ENCODE peak calls at places on chromosomes 4 and X, in six cellular contexts. M is GM13977; A is brain microvascular endothelial cell; P is CD8-positive, alpha-beta T cell; K is psoas muscle; X is CD4-positive, alpha-beta T cell. J is an unnamed sample.

GRCh38 chr4:2354127-2354526 is 64.3 kb downstream of the ZFYVE28 start:
- DNase-seq in A (no peak), P (peak), X (peak), K (no peak), M (peak), J (peak)

GRCh38 chr4:154622598-154622997 is 10.1 kb upstream of the FGG start:
- DNase-seq in K (no peak), A (peak), X (no peak), P (no peak), M (peak), J (no peak)

GRCh38 chrX:31353095-31353494 is 281.3 kb upstream of the FTHL17 start:
- DNase-seq in X (no peak), K (no peak), A (peak), P (no peak), M (no peak), J (no peak)

GRCh38 chrX:1411331-1411730 is 19.4 kb upstream of the SLC25A6 start:
- DNase-seq in P (no peak), K (no peak), X (no peak), A (no peak), M (no peak), J (no peak)

GRCh38 chr4:31702291-31702690 is 982.1 kb downstream of the PCDH7 start:
- DNase-seq in A (no peak), X (no peak), K (no peak), M (no peak), P (no peak), J (no peak)

GRCh38 chrX:65551489-65552339 is 17.1 kb upstream of the LAS1L start:
- DNase-seq in A (no peak), X (no peak), P (no peak), M (no peak), K (no peak), J (no peak)

GRCh38 chrX:116317409-116317808 is 119.0 kb upstream of the SLC6A14 start:
- DNase-seq in M (no peak), K (no peak), P (no peak), X (no peak), A (peak), J (no peak)

GRCh38 chrX:46447384-46447783 is 97.8 kb downstream of the ZNF674 start:
- DNase-seq in A (no peak), P (no peak), M (peak), K (no peak), X (no peak), J (no peak)

GRCh38 chr4:93203708-93204107 is 624.8 kb upstream of the ATOH1 start:
- DNase-seq in P (no peak), X (no peak), A (no peak), K (no peak), M (no peak), J (no peak)

GRCh38 chr4:93201471-93201870 is 627.1 kb upstream of the ATOH1 start:
- DNase-seq in K (no peak), A (no peak), M (no peak), X (no peak), P (no peak), J (no peak)

GRCh38 chr4:93199492-93199891 is 629.1 kb upstream of the ATOH1 start:
- DNase-seq in M (peak), P (no peak), A (peak), X (no peak), K (no peak), J (no peak)
- TF ChIP-seq CTCF in M (peak), P (no peak), A (peak), X (no peak), K (peak), J (peak)

GRCh38 chr4:147842573-147842972 is 110.7 kb downstream of the ARHGAP10 start:
- DNase-seq in K (peak), X (no peak), P (no peak), M (no peak), A (peak), J (no peak)
- TF ChIP-seq CTCF in K (no peak), X (no peak), P (no peak), M (no peak), A (no peak), J (no peak)

GRCh38 chr4:3724319-3725231 is 41.6 kb upstream of the ADRA2C start:
- DNase-seq in M (no peak), X (no peak), A (no peak), K (peak), P (no peak), J (no peak)

GRCh38 chr4:3721627-3722026 is 44.6 kb upstream of the ADRA2C start:
- DNase-seq in A (no peak), K (no peak), M (no peak), X (no peak), P (peak), J (no peak)

GRCh38 chr4:3721186-3721585 is 45.0 kb upstream of the ADRA2C start:
- DNase-seq in M (no peak), K (no peak), X (no peak), A (no peak), P (peak), J (no peak)

GRCh38 chr4:3723232-3723642 is 42.9 kb upstream of the ADRA2C start:
- DNase-seq in A (no peak), K (no peak), P (no peak), X (no peak), M (no peak), J (no peak)

DNA sequence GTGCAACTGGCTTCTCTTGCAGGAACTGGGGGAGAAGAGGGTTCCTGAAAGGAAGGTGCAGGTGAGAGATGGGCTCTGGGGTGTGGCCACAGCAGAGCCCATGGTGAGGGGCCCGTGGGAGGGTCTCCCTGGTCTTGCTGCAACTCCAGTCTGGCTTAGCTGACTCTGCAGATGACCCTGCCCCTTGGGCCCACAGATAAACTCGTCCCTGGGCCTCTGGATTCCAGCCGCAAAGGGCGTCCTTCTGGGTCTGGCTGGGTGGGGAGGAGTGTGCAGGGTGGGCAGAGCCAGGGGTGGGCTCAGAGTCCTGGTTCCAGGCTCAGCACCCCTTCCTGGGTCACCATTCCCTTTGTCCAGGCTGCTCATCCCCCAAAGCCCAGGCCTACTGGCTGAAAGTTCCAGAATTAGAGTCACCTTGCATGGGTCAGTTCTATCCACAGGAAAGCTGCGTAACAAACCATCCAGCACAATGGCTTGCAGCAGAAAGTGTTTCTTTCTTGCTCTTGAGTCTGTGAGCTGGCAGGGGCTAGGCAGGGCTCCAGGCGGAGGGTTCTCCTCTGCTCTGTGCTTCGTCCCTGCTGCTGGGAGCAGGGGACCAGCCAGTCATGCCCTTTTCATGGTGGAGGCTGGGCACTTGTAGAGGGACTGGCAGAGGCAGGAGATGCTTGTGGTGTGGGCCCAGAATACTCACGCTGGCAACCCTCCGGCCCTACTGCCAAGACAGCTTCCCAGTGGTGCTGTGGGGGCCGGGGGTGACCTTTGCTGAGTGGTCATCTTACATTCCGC is 43.5 kb upstream of the ADRA2C start:
- DNase-seq in A (no peak), P (peak), K (no peak), M (no peak), X (no peak), J (no peak)
- TF ChIP-seq CTCF in A (no peak), P (no peak), K (no peak), M (no peak), X (no peak), J (no peak)

DNA sequence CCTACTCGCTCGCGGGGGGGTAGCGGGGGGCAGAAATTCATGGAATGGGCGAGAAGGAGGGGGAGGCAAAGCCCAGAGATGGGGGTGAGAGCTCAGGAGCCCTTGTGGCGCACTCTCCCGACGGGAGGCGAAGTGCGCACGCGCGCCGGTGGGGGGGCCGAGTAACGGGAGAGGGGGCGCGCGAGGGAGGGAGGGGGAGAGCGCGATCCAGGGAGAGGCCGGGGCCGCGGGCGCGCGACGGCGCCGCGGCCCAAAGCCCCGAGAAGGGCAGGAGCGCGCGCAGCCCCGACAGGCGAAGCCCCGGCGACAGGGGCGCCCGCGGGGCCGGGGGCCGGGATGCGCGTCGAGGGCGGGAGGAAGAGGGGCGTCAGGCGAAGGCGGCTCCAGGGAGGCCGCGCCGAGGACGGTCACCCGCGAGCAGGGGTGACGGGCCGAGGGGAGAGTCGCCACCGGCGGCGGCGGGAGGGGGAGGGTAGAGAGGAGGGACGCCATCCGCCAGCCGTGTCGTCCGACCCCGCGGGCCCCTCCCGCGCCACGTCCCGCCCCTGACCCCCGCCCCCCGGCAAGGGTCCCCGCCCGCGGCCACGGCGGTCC is 417 bp downstream of the MECP2 start:
- DNase-seq in K (peak), A (peak), P (peak), M (peak), X (peak), J (peak)
- TF ChIP-seq CTCF in K (no peak), A (no peak), P (no peak), M (no peak), X (no peak), J (no peak)

GRCh38 chrX:29044802-29045201 is 457.6 kb downstream of the IL1RAPL1 start:
- DNase-seq in K (no peak), M (no peak), P (no peak), X (no peak), A (no peak), J (no peak)
- TF ChIP-seq CTCF in K (no peak), M (no peak), P (no peak), X (no peak), A (peak), J (peak)

DNA sequence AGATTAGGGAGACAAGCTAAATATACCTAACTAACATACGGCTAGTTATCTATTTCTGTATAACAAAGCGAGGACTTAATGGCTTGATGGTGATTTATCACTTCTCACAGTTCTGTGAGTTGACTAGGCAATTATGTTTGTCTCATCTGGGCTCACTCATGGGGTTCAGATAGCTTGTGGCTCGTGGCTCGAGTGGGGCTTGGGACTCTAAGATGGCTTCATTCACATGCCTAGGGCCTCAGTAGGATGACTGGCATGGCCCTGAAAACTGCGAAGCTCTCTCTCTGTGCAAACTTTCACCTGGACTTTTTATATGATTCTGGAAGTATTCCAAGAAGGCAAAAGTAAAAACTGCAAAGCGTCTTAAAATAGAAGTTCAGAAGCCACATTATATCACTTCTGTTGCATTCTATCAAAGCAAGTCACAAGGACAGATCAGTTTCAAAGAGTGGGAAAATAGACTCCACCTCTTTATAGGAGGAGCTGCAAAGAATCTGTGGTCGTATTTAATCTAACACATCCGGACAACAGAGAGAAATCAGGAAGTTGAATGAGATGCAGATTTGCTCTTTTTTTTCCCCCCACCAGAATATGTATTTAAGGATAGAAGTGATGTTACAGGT is 491.2 kb downstream of the INPP4B start:
- DNase-seq in X (no peak), M (no peak), K (no peak), A (no peak), P (no peak), J (no peak)
- TF ChIP-seq CTCF in X (no peak), M (no peak), K (no peak), A (no peak), P (no peak), J (no peak)

DNA sequence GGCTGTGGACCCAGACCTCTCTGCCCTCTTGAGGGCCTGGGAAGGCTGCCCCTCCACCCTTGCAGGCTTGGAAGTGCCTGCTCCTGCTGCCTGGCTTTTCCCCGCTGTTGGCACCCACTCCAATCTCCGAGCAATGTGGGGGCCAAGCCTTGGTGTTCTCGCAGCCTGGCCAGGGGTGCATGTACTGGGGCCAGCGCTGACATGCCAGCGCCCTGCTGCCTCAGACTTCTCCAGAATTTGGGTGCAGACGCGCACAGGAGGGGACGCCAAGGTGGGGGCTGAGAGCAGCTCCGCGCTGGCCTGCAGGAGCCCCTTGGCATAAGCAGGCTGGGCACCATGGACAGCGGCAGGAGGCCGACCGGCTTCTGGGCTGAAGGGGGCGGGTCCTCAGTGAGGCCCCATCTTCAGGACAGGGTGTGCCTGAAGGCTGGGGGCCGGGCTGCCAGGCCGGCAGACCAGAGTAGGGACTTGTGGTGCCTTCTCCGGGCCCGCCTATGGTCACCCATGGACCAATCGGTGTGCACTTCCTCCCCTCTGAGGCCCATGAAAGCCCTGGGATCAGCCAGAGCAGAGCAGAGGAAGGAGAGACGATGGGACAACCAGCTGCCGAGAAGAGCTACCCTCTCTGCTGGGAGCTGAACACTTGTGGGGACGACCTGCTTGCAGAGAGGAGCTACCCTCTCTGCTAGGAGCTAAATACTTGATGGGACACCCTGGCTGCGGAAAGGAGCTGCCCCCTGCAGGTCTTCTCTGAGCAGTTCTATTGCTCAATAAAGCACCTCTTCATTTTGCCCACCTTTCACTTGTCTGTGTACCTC is 118.3 kb downstream of the DNAAF6 start:
- DNase-seq in K (no peak), X (no peak), A (peak), M (no peak), P (no peak), J (peak)
- TF ChIP-seq CTCF in K (no peak), X (no peak), A (peak), M (no peak), P (no peak), J (peak)

J was measured in type B pancreatic cell.